ENCODE peak calls at places on chromosomes 4 and X, in six cellular contexts. B is EL, R is colonic mucosa, N is NB4, G is ecto neural progenitor cell, S is T-helper 2 cell. Y is an unnamed sample.

GRCh38 chrX:47568656-47569295 is 7.8 kb downstream of the ARAF start:
- DNase-seq in R (no peak), S (no peak), N (peak), G (no peak), B (peak), Y (no peak)

GRCh38 chr4:67575232-67575888 is 16.8 kb downstream of the STAP1 start:
- DNase-seq in B (no peak), G (no peak), N (peak), S (no peak), R (no peak), Y (no peak)

GRCh38 chr4:153465145-153465544 is 1.0 kb upstream of the TMEM131L start:
- DNase-seq in B (no peak), N (peak), R (no peak), G (no peak), S (no peak), Y (peak)

GRCh38 chrX:48958635-48959094 is 1.3 kb upstream of the OTUD5 start:
- DNase-seq in R (peak), G (no peak), S (no peak), B (peak), N (peak), Y (peak)

GRCh38 chr4:106264331-106264728 is 51.7 kb downstream of the TBCK start:
- DNase-seq in S (no peak), R (no peak), B (no peak), G (no peak), N (peak), Y (peak)

GRCh38 chrX:101977091-101977490 is 45.3 kb upstream of the ZMAT1 start:
- DNase-seq in S (no peak), G (no peak), N (no peak), R (no peak), B (peak), Y (no peak)

GRCh38 chr4:58658701-58659100 is 1548.5 kb upstream of the IGFBP7 start:
- DNase-seq in R (no peak), G (no peak), B (no peak), N (no peak), S (no peak), Y (no peak)

GRCh38 chrX:109704563-109704962 is 28.5 kb downstream of the ACSL4 start:
- DNase-seq in N (no peak), B (no peak), S (no peak), G (no peak), R (no peak), Y (no peak)

GRCh38 chrX:151098996-151099395 is 77.4 kb upstream of the GPR50 start:
- DNase-seq in S (no peak), N (peak), B (no peak), R (no peak), G (no peak), Y (no peak)

Y was measured in MCF 10A.